ENCODE peak calls at places on chromosomes 4 and X, in seven cellular contexts. V, H, J, R, G, P and I are unnamed samples.

GRCh38 chr4:38574559-38575333 is 89.3 kb upstream of the KLF3 start:
- DNase-seq in P (no peak), H (no peak), J (no peak), V (peak; percentile 27), G (no peak), R (no peak), I (peak; percentile 12)

GRCh38 chrX:17859609-17860178 is 1.4 kb downstream of the RAI2 start:
- DNase-seq in H (peak; percentile 12), P (no peak), R (no peak), G (no peak), V (peak; percentile 33), J (no peak), I (no peak)

GRCh38 chrX:136255543-136255942 is 4.3 kb upstream of the MAP7D3 start:
- DNase-seq in G (no peak), H (no peak), R (no peak), V (no peak), J (no peak), P (peak; percentile 26), I (no peak)

GRCh38 chrX:85115252-85115651 is 111.6 kb downstream of the APOOL start:
- DNase-seq in G (no peak), R (no peak), P (no peak), J (no peak), V (no peak), H (no peak), I (no peak)

GRCh38 chrX:11266329-11266830 is 26.8 kb upstream of the AMELX start:
- DNase-seq in G (no peak), P (no peak), R (no peak), H (no peak), J (no peak), V (no peak), I (no peak)

GRCh38 chr4:113472864-113473263 is 288.7 kb downstream of the CAMK2D start:
- DNase-seq in H (no peak), P (no peak), J (no peak), G (no peak), V (no peak), R (no peak), I (no peak)

GRCh38 chr4:40307627-40308497 is 27.3 kb upstream of the CHRNA9 start:
- DNase-seq in P (peak; percentile 20), G (peak; percentile 43), R (peak; percentile 87), V (no peak), J (peak; percentile 41), H (peak; percentile 61), I (no peak)

GRCh38 chr4:113289736-113290135 is 240.3 kb downstream of the ANK2 start:
- DNase-seq in J (no peak), P (no peak), G (no peak), H (no peak), R (no peak), V (no peak), I (no peak)

GRCh38 chr4:121397434-121397833 is 16.6 kb upstream of the QRFPR start:
- DNase-seq in G (no peak), R (no peak), V (no peak), J (no peak), H (no peak), P (no peak), I (no peak)

GRCh38 chr4:71074452-71075299 is 81.2 kb downstream of the DCK start:
- DNase-seq in H (no peak), J (no peak), V (no peak), P (no peak), G (no peak), R (no peak), I (no peak)

GRCh38 chr4:182264139-182264752 is 21.0 kb downstream of the TENM3 start:
- DNase-seq in J (no peak), V (no peak), R (no peak), P (no peak), G (no peak), H (no peak), I (no peak)

GRCh38 chr4:3224971-3225850 is 23.7 kb upstream of the MSANTD1 start:
- DNase-seq in J (no peak), G (no peak), P (no peak), V (no peak), R (no peak), H (no peak), I (no peak)

GRCh38 chr4:168453146-168453545 is 27.1 kb downstream of the DDX60L start:
- DNase-seq in J (no peak), H (no peak), G (no peak), V (no peak), R (no peak), P (no peak), I (no peak)

GRCh38 chr4:184824776-184825393 is 883 bp downstream of the ACSL1 start:
- DNase-seq in P (no peak), J (no peak), R (peak; percentile 44), V (peak; percentile 38), H (no peak), G (no peak), I (no peak)